ENCODE peak calls at places on chromosome 21, in nine cellular contexts. One of them, this sample, is unnamed.

GRCh38 chr21:39078322-39079065 is 104.8 kb downstream of the PSMG1 start:
- DNase-seq in nephron progenitor cell: no peak
- DNase-seq in progenitor cell of endocrine pancreas: no peak
- DNase-seq in retinal pigment epithelial cell: no peak
- DNase-seq in brain microvascular endothelial cell: no peak
- DNase-seq in stomach: no peak
- DNase-seq in Peyer's patch: no peak
- DNase-seq in left lung: no peak
- DNase-seq in IMR-90: no peak
- DNase-seq in this sample: no peak

GRCh38 chr21:23217597-23217996 is 2219.4 kb downstream of the NCAM2 start:
- DNase-seq in nephron progenitor cell: no peak
- DNase-seq in progenitor cell of endocrine pancreas: no peak
- DNase-seq in retinal pigment epithelial cell: peak
- DNase-seq in brain microvascular endothelial cell: no peak
- DNase-seq in stomach: no peak
- DNase-seq in Peyer's patch: no peak
- DNase-seq in left lung: no peak
- DNase-seq in IMR-90: no peak
- DNase-seq in this sample: no peak

GRCh38 chr21:33367309-33367973 is 35.8 kb upstream of the IFNGR2 start:
- DNase-seq in nephron progenitor cell: no peak
- DNase-seq in progenitor cell of endocrine pancreas: no peak
- DNase-seq in retinal pigment epithelial cell: no peak
- DNase-seq in brain microvascular endothelial cell: no peak
- DNase-seq in stomach: no peak
- DNase-seq in Peyer's patch: no peak
- DNase-seq in left lung: no peak
- DNase-seq in IMR-90: no peak
- DNase-seq in this sample: no peak

GRCh38 chr21:9774347-9774746 is 747.0 kb upstream of the TPTE start:
- DNase-seq in nephron progenitor cell: no peak
- DNase-seq in progenitor cell of endocrine pancreas: no peak
- DNase-seq in retinal pigment epithelial cell: no peak
- DNase-seq in brain microvascular endothelial cell: no peak
- DNase-seq in stomach: no peak
- DNase-seq in Peyer's patch: no peak
- DNase-seq in left lung: no peak
- DNase-seq in IMR-90: no peak
- DNase-seq in this sample: no peak

GRCh38 chr21:46110499-46111192 is 12.7 kb downstream of the COL6A2 start:
- DNase-seq in nephron progenitor cell: no peak
- DNase-seq in progenitor cell of endocrine pancreas: peak
- DNase-seq in retinal pigment epithelial cell: no peak
- DNase-seq in brain microvascular endothelial cell: no peak
- DNase-seq in stomach: peak
- DNase-seq in Peyer's patch: peak
- DNase-seq in left lung: peak
- DNase-seq in IMR-90: no peak
- DNase-seq in this sample: no peak

GRCh38 chr21:29387598-29387997 is 88.9 kb downstream of the BACH1 start:
- DNase-seq in nephron progenitor cell: no peak
- DNase-seq in progenitor cell of endocrine pancreas: no peak
- DNase-seq in retinal pigment epithelial cell: no peak
- DNase-seq in brain microvascular endothelial cell: no peak
- DNase-seq in stomach: no peak
- DNase-seq in Peyer's patch: no peak
- DNase-seq in left lung: no peak
- DNase-seq in IMR-90: no peak
- DNase-seq in this sample: no peak

GRCh38 chr21:40618216-40618615 is 228.7 kb downstream of the DSCAM start:
- DNase-seq in nephron progenitor cell: peak
- DNase-seq in progenitor cell of endocrine pancreas: no peak
- DNase-seq in retinal pigment epithelial cell: no peak
- DNase-seq in brain microvascular endothelial cell: no peak
- DNase-seq in stomach: no peak
- DNase-seq in Peyer's patch: no peak
- DNase-seq in left lung: no peak
- DNase-seq in IMR-90: no peak
- DNase-seq in this sample: no peak

GRCh38 chr21:33241846-33242245 is 12.1 kb downstream of the IFNAR2 start:
- DNase-seq in nephron progenitor cell: no peak
- DNase-seq in progenitor cell of endocrine pancreas: no peak
- DNase-seq in retinal pigment epithelial cell: no peak
- DNase-seq in brain microvascular endothelial cell: no peak
- DNase-seq in stomach: no peak
- DNase-seq in Peyer's patch: no peak
- DNase-seq in left lung: no peak
- DNase-seq in IMR-90: no peak
- DNase-seq in this sample: no peak

DNA sequence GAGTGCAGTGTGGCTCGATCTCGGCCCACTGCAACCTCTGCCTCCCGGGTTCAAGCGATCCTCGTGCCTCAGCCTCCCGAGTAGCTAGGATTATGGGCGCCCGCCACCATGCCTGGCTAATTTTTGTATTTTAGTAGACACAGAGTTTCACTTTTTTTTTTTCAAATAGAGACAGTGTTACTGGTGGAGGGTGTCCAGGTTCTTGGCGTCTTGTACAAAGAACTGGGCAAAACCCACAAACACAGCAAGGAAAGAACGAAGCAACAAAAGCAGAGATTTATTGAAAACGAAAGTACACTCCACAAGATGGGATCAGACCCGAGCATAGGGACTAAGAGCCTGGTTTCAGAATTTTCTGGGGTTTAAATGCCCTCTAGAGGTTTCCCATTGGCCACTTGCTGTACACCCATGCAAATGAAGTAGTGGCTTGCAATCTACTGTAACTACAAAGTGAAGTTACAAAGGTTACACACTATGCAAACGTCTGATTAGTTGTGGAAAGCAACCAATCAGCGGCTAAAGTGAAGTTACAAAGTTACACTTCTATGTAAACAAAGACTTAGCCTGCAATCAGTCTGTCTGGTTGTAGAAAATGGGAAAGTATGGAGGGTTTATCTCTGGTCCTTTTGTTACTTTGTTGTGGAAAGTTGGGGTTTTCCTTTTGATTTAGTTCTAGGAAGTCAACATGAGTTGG is 199.1 kb downstream of the DYRK1A start:
- DNase-seq in nephron progenitor cell: no peak
- DNase-seq in progenitor cell of endocrine pancreas: no peak
- DNase-seq in retinal pigment epithelial cell: no peak
- DNase-seq in brain microvascular endothelial cell: no peak
- DNase-seq in stomach: no peak
- DNase-seq in Peyer's patch: no peak
- DNase-seq in left lung: no peak
- DNase-seq in IMR-90: peak
- DNase-seq in this sample: no peak
- TF ChIP-seq CTCF in nephron progenitor cell: no peak
- TF ChIP-seq CTCF in progenitor cell of endocrine pancreas: no peak
- TF ChIP-seq CTCF in retinal pigment epithelial cell: no peak
- TF ChIP-seq CTCF in brain microvascular endothelial cell: no peak
- TF ChIP-seq CTCF in stomach: no peak
- TF ChIP-seq CTCF in Peyer's patch: no peak
- TF ChIP-seq CTCF in left lung: no peak
- TF ChIP-seq CTCF in IMR-90: no peak
- TF ChIP-seq CTCF in this sample: no peak

DNA sequence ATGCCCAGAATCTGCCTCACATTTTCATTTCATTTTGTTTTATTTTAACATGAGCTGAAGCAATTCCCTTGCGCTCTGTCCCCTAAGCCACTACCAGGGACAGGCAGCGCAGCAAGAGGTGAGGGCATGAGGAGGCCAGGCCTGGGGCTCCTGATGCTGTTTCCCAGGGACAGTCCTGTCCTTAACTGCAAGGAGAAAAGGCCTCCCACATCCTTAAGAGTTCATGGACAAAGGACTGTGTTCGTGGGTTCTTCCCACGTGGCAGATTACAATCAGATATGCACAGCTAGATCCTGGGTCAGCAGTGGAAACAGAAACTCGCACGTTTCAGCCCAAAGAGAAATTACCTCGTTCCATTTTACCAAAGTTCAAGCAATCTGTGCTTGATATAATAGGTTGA is 85.8 kb downstream of the MIS18A start:
- DNase-seq in nephron progenitor cell: no peak
- DNase-seq in progenitor cell of endocrine pancreas: no peak
- DNase-seq in retinal pigment epithelial cell: no peak
- DNase-seq in brain microvascular endothelial cell: no peak
- DNase-seq in stomach: no peak
- DNase-seq in Peyer's patch: no peak
- DNase-seq in left lung: no peak
- DNase-seq in IMR-90: no peak
- DNase-seq in this sample: no peak
- TF ChIP-seq CTCF in nephron progenitor cell: no peak
- TF ChIP-seq CTCF in progenitor cell of endocrine pancreas: no peak
- TF ChIP-seq CTCF in retinal pigment epithelial cell: no peak
- TF ChIP-seq CTCF in brain microvascular endothelial cell: no peak
- TF ChIP-seq CTCF in stomach: no peak
- TF ChIP-seq CTCF in Peyer's patch: no peak
- TF ChIP-seq CTCF in left lung: no peak
- TF ChIP-seq CTCF in IMR-90: no peak
- TF ChIP-seq CTCF in this sample: no peak

GRCh38 chr21:42496839-42497202 is 797 bp upstream of the RSPH1 start:
- DNase-seq in nephron progenitor cell: no peak
- DNase-seq in progenitor cell of endocrine pancreas: no peak
- DNase-seq in retinal pigment epithelial cell: no peak
- DNase-seq in brain microvascular endothelial cell: no peak
- DNase-seq in stomach: no peak
- DNase-seq in Peyer's patch: peak
- DNase-seq in left lung: no peak
- DNase-seq in IMR-90: no peak
- DNase-seq in this sample: no peak

GRCh38 chr21:42495027-42495426 is 997 bp downstream of the RSPH1 start:
- DNase-seq in nephron progenitor cell: no peak
- DNase-seq in progenitor cell of endocrine pancreas: no peak
- DNase-seq in retinal pigment epithelial cell: no peak
- DNase-seq in brain microvascular endothelial cell: no peak
- DNase-seq in stomach: no peak
- DNase-seq in Peyer's patch: no peak
- DNase-seq in left lung: no peak
- DNase-seq in IMR-90: no peak
- DNase-seq in this sample: no peak

GRCh38 chr21:42495765-42496119 is 282 bp downstream of the RSPH1 start:
- DNase-seq in nephron progenitor cell: no peak
- DNase-seq in progenitor cell of endocrine pancreas: no peak
- DNase-seq in retinal pigment epithelial cell: no peak
- DNase-seq in brain microvascular endothelial cell: no peak
- DNase-seq in stomach: no peak
- DNase-seq in Peyer's patch: peak
- DNase-seq in left lung: no peak
- DNase-seq in IMR-90: peak
- DNase-seq in this sample: no peak

GRCh38 chr21:42498012-42498411 is 2.0 kb upstream of the RSPH1 start:
- DNase-seq in nephron progenitor cell: no peak
- DNase-seq in progenitor cell of endocrine pancreas: no peak
- DNase-seq in retinal pigment epithelial cell: no peak
- DNase-seq in brain microvascular endothelial cell: no peak
- DNase-seq in stomach: no peak
- DNase-seq in Peyer's patch: no peak
- DNase-seq in left lung: no peak
- DNase-seq in IMR-90: no peak
- DNase-seq in this sample: no peak

DNA sequence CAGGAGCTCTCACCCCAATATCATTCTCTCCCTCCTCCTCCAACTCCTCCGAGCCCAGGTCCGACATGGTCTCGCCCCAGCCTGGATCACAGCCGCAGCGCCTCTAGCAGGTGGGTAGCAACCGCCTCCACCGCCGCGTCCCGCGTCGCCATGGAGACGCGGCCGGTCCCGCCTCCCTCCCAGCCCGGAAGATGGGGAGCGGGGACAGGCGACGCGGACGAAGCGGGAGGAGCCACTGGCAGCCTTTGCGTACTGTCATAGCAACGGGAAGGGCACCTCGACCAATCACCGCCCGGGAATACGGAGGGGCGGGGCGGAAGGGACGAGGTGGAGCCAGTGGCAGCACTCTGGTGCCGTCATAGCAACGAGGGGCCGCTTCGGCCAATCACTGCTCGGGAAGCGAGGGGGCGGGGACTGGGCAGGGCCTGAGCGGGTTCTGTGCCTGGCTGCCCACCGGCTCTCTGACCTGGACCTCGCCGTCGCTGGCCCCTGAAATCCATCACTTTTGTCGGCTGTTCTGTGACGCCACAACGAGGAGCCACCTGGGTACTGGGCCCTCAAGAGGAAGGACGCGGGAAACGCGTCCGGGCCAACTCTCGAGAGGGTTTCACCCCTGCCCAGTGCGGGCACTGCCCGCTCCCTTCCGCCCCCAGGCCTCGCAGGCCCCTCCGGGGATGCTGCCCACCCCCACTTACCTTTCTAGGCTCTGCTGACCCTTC is at the start of gene RSPH1:
- DNase-seq in nephron progenitor cell: peak
- DNase-seq in progenitor cell of endocrine pancreas: peak
- DNase-seq in retinal pigment epithelial cell: peak
- DNase-seq in brain microvascular endothelial cell: peak
- DNase-seq in stomach: peak
- DNase-seq in Peyer's patch: peak
- DNase-seq in left lung: peak
- DNase-seq in IMR-90: peak
- DNase-seq in this sample: peak
- TF ChIP-seq CTCF in nephron progenitor cell: no peak
- TF ChIP-seq CTCF in progenitor cell of endocrine pancreas: no peak
- TF ChIP-seq CTCF in retinal pigment epithelial cell: no peak
- TF ChIP-seq CTCF in brain microvascular endothelial cell: no peak
- TF ChIP-seq CTCF in stomach: no peak
- TF ChIP-seq CTCF in Peyer's patch: no peak
- TF ChIP-seq CTCF in left lung: no peak
- TF ChIP-seq CTCF in IMR-90: no peak
- TF ChIP-seq CTCF in this sample: no peak

GRCh38 chr21:17725339-17725738 is 93.8 kb downstream of the C21orf91 start:
- DNase-seq in nephron progenitor cell: no peak
- DNase-seq in progenitor cell of endocrine pancreas: no peak
- DNase-seq in retinal pigment epithelial cell: no peak
- DNase-seq in brain microvascular endothelial cell: no peak
- DNase-seq in stomach: no peak
- DNase-seq in Peyer's patch: no peak
- DNase-seq in left lung: no peak
- DNase-seq in IMR-90: no peak
- DNase-seq in this sample: no peak

GRCh38 chr21:17729455-17729854 is 89.7 kb downstream of the C21orf91 start:
- DNase-seq in nephron progenitor cell: no peak
- DNase-seq in progenitor cell of endocrine pancreas: no peak
- DNase-seq in retinal pigment epithelial cell: no peak
- DNase-seq in brain microvascular endothelial cell: no peak
- DNase-seq in stomach: no peak
- DNase-seq in Peyer's patch: no peak
- DNase-seq in left lung: no peak
- DNase-seq in IMR-90: no peak
- DNase-seq in this sample: no peak

GRCh38 chr21:17727361-17727760 is 91.8 kb downstream of the C21orf91 start:
- DNase-seq in nephron progenitor cell: no peak
- DNase-seq in progenitor cell of endocrine pancreas: no peak
- DNase-seq in retinal pigment epithelial cell: no peak
- DNase-seq in brain microvascular endothelial cell: no peak
- DNase-seq in stomach: no peak
- DNase-seq in Peyer's patch: no peak
- DNase-seq in left lung: no peak
- DNase-seq in IMR-90: no peak
- DNase-seq in this sample: no peak

GRCh38 chr21:17730782-17731181 is 88.4 kb downstream of the C21orf91 start:
- DNase-seq in nephron progenitor cell: no peak
- DNase-seq in progenitor cell of endocrine pancreas: no peak
- DNase-seq in retinal pigment epithelial cell: no peak
- DNase-seq in brain microvascular endothelial cell: no peak
- DNase-seq in stomach: no peak
- DNase-seq in Peyer's patch: no peak
- DNase-seq in left lung: no peak
- DNase-seq in IMR-90: no peak
- DNase-seq in this sample: no peak

DNA sequence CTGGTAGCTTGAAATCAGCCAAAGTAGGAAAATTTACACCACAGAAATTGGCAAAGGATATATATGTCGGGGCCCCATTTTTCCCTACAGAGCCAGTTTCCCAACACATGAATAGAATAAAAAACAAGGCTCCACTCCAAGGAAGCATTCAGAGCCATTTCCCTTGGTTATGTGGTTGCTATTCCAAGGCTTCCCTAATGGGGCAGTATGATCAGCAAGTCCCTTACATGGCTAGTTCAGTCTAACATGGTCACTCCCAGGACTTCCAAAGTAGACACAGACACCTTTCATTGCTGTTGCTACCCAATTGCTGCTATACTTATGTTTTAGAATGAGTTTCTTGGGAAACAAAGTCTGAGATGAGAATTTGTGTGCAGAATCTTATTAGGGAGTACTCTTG is 93.1 kb downstream of the C21orf91 start:
- DNase-seq in nephron progenitor cell: no peak
- DNase-seq in progenitor cell of endocrine pancreas: no peak
- DNase-seq in retinal pigment epithelial cell: no peak
- DNase-seq in brain microvascular endothelial cell: no peak
- DNase-seq in stomach: no peak
- DNase-seq in Peyer's patch: no peak
- DNase-seq in left lung: no peak
- DNase-seq in IMR-90: peak
- DNase-seq in this sample: no peak
- TF ChIP-seq CTCF in nephron progenitor cell: no peak
- TF ChIP-seq CTCF in progenitor cell of endocrine pancreas: peak
- TF ChIP-seq CTCF in retinal pigment epithelial cell: peak
- TF ChIP-seq CTCF in brain microvascular endothelial cell: no peak
- TF ChIP-seq CTCF in stomach: no peak
- TF ChIP-seq CTCF in Peyer's patch: no peak
- TF ChIP-seq CTCF in left lung: no peak
- TF ChIP-seq CTCF in IMR-90: peak
- TF ChIP-seq CTCF in this sample: no peak